ENCODE peak calls at places on chromosome 3, in six cellular contexts. One of them, this sample, is unnamed.

GRCh38 chr3:72380193-72380592 is 468.1 kb downstream of the SHQ1 start:
- DNase-seq in neuronal stem cell: no peak
- DNase-seq in mesenchymal stem cell: peak; percentile 62
- DNase-seq in IMR-90: peak; percentile 47
- DNase-seq in H1: no peak
- DNase-seq in trophoblast cell: no peak
- DNase-seq in this sample: no peak

GRCh38 chr3:17135696-17136095 is 250.9 kb downstream of the PLCL2 start:
- DNase-seq in neuronal stem cell: no peak
- DNase-seq in mesenchymal stem cell: no peak
- DNase-seq in IMR-90: no peak
- DNase-seq in H1: no peak
- DNase-seq in trophoblast cell: no peak
- DNase-seq in this sample: no peak

GRCh38 chr3:45968149-45968548 is 24.9 kb downstream of the CXCR6 start:
- DNase-seq in neuronal stem cell: no peak
- DNase-seq in mesenchymal stem cell: no peak
- DNase-seq in IMR-90: no peak
- DNase-seq in H1: no peak
- DNase-seq in trophoblast cell: peak; percentile 97
- DNase-seq in this sample: no peak

GRCh38 chr3:175155172-175155571 is 296.0 kb downstream of the NAALADL2 start:
- DNase-seq in neuronal stem cell: no peak
- DNase-seq in mesenchymal stem cell: no peak
- DNase-seq in IMR-90: no peak
- DNase-seq in H1: no peak
- DNase-seq in trophoblast cell: no peak
- DNase-seq in this sample: no peak

GRCh38 chr3:63400259-63400860 is 122.3 kb downstream of the SYNPR start:
- DNase-seq in neuronal stem cell: no peak
- DNase-seq in mesenchymal stem cell: no peak
- DNase-seq in IMR-90: no peak
- DNase-seq in H1: no peak
- DNase-seq in trophoblast cell: no peak
- DNase-seq in this sample: no peak

GRCh38 chr3:170278632-170279031 is 56.4 kb downstream of the PRKCI start:
- DNase-seq in neuronal stem cell: no peak
- DNase-seq in mesenchymal stem cell: no peak
- DNase-seq in IMR-90: no peak
- DNase-seq in H1: no peak
- DNase-seq in trophoblast cell: no peak
- DNase-seq in this sample: no peak

GRCh38 chr3:46393554-46394434 is 13.1 kb downstream of the CCR5AS start:
- DNase-seq in neuronal stem cell: no peak
- DNase-seq in mesenchymal stem cell: no peak
- DNase-seq in IMR-90: peak; percentile 47
- DNase-seq in H1: no peak
- DNase-seq in trophoblast cell: peak; percentile 85
- DNase-seq in this sample: peak; percentile 57

GRCh38 chr3:194351080-194351672 is at the start of gene CPN2:
- DNase-seq in neuronal stem cell: no peak
- DNase-seq in mesenchymal stem cell: no peak
- DNase-seq in IMR-90: no peak
- DNase-seq in H1: no peak
- DNase-seq in trophoblast cell: no peak
- DNase-seq in this sample: no peak

GRCh38 chr3:75294124-75294523 is 370.0 kb upstream of the FRG2C start:
- DNase-seq in neuronal stem cell: peak; percentile 29
- DNase-seq in mesenchymal stem cell: peak; percentile 44
- DNase-seq in IMR-90: peak; percentile 35
- DNase-seq in H1: peak; percentile 7
- DNase-seq in trophoblast cell: peak; percentile 2
- DNase-seq in this sample: peak; percentile 57

GRCh38 chr3:49266410-49267170 is 10.4 kb downstream of the C3orf62 start:
- DNase-seq in neuronal stem cell: no peak
- DNase-seq in mesenchymal stem cell: no peak
- DNase-seq in IMR-90: no peak
- DNase-seq in H1: no peak
- DNase-seq in trophoblast cell: no peak
- DNase-seq in this sample: no peak

GRCh38 chr3:152026033-152026556 is 152.7 kb downstream of the SUCNR1 start:
- DNase-seq in neuronal stem cell: no peak
- DNase-seq in mesenchymal stem cell: peak; percentile 82
- DNase-seq in IMR-90: peak; percentile 89
- DNase-seq in H1: no peak
- DNase-seq in trophoblast cell: peak; percentile 36
- DNase-seq in this sample: no peak

GRCh38 chr3:186259612-186260383 is 102.2 kb downstream of the DGKG start:
- DNase-seq in neuronal stem cell: peak; percentile 62
- DNase-seq in mesenchymal stem cell: peak; percentile 81
- DNase-seq in IMR-90: peak; percentile 73
- DNase-seq in H1: peak; percentile 77
- DNase-seq in trophoblast cell: peak; percentile 83
- DNase-seq in this sample: peak; percentile 97

GRCh38 chr3:173930251-173930650 is 532.7 kb downstream of the NLGN1 start:
- DNase-seq in neuronal stem cell: no peak
- DNase-seq in mesenchymal stem cell: no peak
- DNase-seq in IMR-90: no peak
- DNase-seq in H1: no peak
- DNase-seq in trophoblast cell: no peak
- DNase-seq in this sample: no peak

GRCh38 chr3:136343446-136343845 is 93.3 kb downstream of the PCCB start:
- DNase-seq in neuronal stem cell: no peak
- DNase-seq in mesenchymal stem cell: no peak
- DNase-seq in IMR-90: no peak
- DNase-seq in H1: no peak
- DNase-seq in trophoblast cell: no peak
- DNase-seq in this sample: no peak

GRCh38 chr3:152160350-152161011 is 108.2 kb upstream of the MBNL1 start:
- DNase-seq in neuronal stem cell: no peak
- DNase-seq in mesenchymal stem cell: no peak
- DNase-seq in IMR-90: no peak
- DNase-seq in H1: no peak
- DNase-seq in trophoblast cell: no peak
- DNase-seq in this sample: no peak

GRCh38 chr3:194861375-194861774 is 175.7 kb downstream of the FAM43A start:
- DNase-seq in neuronal stem cell: no peak
- DNase-seq in mesenchymal stem cell: no peak
- DNase-seq in IMR-90: no peak
- DNase-seq in H1: no peak
- DNase-seq in trophoblast cell: no peak
- DNase-seq in this sample: no peak

GRCh38 chr3:155244206-155244605 is 49.3 kb downstream of the STRIT1 start:
- DNase-seq in neuronal stem cell: no peak
- DNase-seq in mesenchymal stem cell: peak; percentile 11
- DNase-seq in IMR-90: peak; percentile 57
- DNase-seq in H1: no peak
- DNase-seq in trophoblast cell: no peak
- DNase-seq in this sample: no peak

GRCh38 chr3:150765949-150766720 is 3.2 kb upstream of the SIAH2 start:
- DNase-seq in neuronal stem cell: no peak
- DNase-seq in mesenchymal stem cell: peak; percentile 69
- DNase-seq in IMR-90: peak; percentile 78
- DNase-seq in H1: no peak
- DNase-seq in trophoblast cell: no peak
- DNase-seq in this sample: no peak

GRCh38 chr3:2517479-2518188 is 419.0 kb downstream of the CNTN4 start:
- DNase-seq in neuronal stem cell: no peak
- DNase-seq in mesenchymal stem cell: peak; percentile 73
- DNase-seq in IMR-90: no peak
- DNase-seq in H1: no peak
- DNase-seq in trophoblast cell: no peak
- DNase-seq in this sample: no peak

GRCh38 chr3:36211656-36211999 is 168.7 kb upstream of the STAC start:
- DNase-seq in neuronal stem cell: no peak
- DNase-seq in mesenchymal stem cell: no peak
- DNase-seq in IMR-90: no peak
- DNase-seq in H1: no peak
- DNase-seq in trophoblast cell: no peak
- DNase-seq in this sample: no peak

GRCh38 chr3:110414851-110415250 is 656.8 kb upstream of the NECTIN3 start:
- DNase-seq in neuronal stem cell: no peak
- DNase-seq in mesenchymal stem cell: peak; percentile 75
- DNase-seq in IMR-90: peak; percentile 88
- DNase-seq in H1: no peak
- DNase-seq in trophoblast cell: no peak
- DNase-seq in this sample: no peak

GRCh38 chr3:189685854-189686253 is 54.7 kb downstream of the TP63 start:
- DNase-seq in neuronal stem cell: no peak
- DNase-seq in mesenchymal stem cell: peak; percentile 66
- DNase-seq in IMR-90: peak; percentile 93
- DNase-seq in H1: no peak
- DNase-seq in trophoblast cell: no peak
- DNase-seq in this sample: no peak

GRCh38 chr3:127613406-127613805 is 15.2 kb downstream of the MCM2 start:
- DNase-seq in neuronal stem cell: no peak
- DNase-seq in mesenchymal stem cell: no peak
- DNase-seq in IMR-90: no peak
- DNase-seq in H1: no peak
- DNase-seq in trophoblast cell: no peak
- DNase-seq in this sample: no peak

GRCh38 chr3:168981396-168981795 is 682.1 kb downstream of the MECOM start:
- DNase-seq in neuronal stem cell: no peak
- DNase-seq in mesenchymal stem cell: no peak
- DNase-seq in IMR-90: peak; percentile 25
- DNase-seq in H1: no peak
- DNase-seq in trophoblast cell: no peak
- DNase-seq in this sample: no peak

GRCh38 chr3:46693038-46693896 is at the start of gene ALS2CL:
- DNase-seq in neuronal stem cell: no peak
- DNase-seq in mesenchymal stem cell: peak; percentile 57
- DNase-seq in IMR-90: no peak
- DNase-seq in H1: no peak
- DNase-seq in trophoblast cell: peak; percentile 73
- DNase-seq in this sample: peak; percentile 77

GRCh38 chr3:152283492-152284381 is 15.0 kb downstream of the MBNL1 start:
- DNase-seq in neuronal stem cell: no peak
- DNase-seq in mesenchymal stem cell: no peak
- DNase-seq in IMR-90: no peak
- DNase-seq in H1: no peak
- DNase-seq in trophoblast cell: no peak
- DNase-seq in this sample: no peak

GRCh38 chr3:134197681-134198261 is 52.9 kb downstream of the RYK start:
- DNase-seq in neuronal stem cell: no peak
- DNase-seq in mesenchymal stem cell: peak; percentile 76
- DNase-seq in IMR-90: peak; percentile 83
- DNase-seq in H1: no peak
- DNase-seq in trophoblast cell: peak; percentile 43
- DNase-seq in this sample: no peak

DNA sequence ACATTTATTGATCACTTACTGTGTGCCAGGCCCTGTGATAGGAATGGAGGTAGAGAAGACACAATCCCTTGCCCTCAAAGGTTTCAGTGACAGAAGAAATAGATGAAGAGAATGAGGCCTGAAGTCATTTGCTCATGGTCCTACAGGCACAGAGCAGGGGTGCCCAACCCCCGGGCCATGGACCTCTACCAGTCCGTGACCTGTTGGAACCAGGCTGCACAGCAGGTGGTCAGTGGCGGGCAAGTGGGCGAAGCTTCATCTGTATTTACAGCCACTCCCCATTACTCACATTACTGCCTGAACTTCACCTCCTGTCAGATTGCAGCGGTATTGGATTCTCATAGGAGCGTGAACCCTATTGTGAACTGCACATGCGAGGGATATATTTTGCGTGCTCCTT is 480.3 kb downstream of the LPP start:
- DNase-seq in neuronal stem cell: no peak
- DNase-seq in mesenchymal stem cell: no peak
- DNase-seq in IMR-90: no peak
- DNase-seq in H1: no peak
- DNase-seq in trophoblast cell: no peak
- DNase-seq in this sample: no peak
- H2AFZ ChIP-seq in neuronal stem cell: no peak overlapping the region
- H2AFZ ChIP-seq in mesenchymal stem cell: no peak overlapping the region
- H2AFZ ChIP-seq in IMR-90: no peak overlapping the region
- H2AFZ ChIP-seq in H1: no peak overlapping the region
- H2AFZ ChIP-seq in trophoblast cell: no peak overlapping the region
- H2AFZ ChIP-seq in this sample: no peak overlapping the region

DNA sequence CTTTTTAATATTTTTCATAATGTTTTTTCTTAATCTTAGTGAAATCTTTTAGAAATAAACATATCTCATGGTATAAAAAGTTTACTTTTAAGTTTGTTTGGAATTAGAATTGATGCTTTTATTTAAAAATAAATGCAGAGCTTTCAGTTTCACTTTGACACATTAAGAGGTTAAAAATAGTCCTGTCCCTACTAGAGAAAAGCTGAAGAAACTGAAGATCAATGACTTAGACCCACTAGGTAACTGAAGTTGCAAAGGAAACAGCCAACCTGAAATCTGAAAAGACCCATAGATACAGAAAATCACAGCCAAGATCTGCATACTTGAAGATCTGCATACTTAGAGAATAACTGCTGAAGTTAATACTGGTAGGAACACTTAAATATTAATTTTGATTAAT is 237.6 kb downstream of the RAP2B start:
- DNase-seq in neuronal stem cell: no peak
- DNase-seq in mesenchymal stem cell: peak; percentile 6
- DNase-seq in IMR-90: no peak
- DNase-seq in H1: no peak
- DNase-seq in trophoblast cell: no peak
- DNase-seq in this sample: no peak
- H3K14ac ChIP-seq in neuronal stem cell: no peak overlapping the region
- H3K14ac ChIP-seq in mesenchymal stem cell: no peak overlapping the region
- H3K14ac ChIP-seq in IMR-90: no peak overlapping the region
- H3K14ac ChIP-seq in H1: no peak overlapping the region
- H3K14ac ChIP-seq in trophoblast cell: no peak overlapping the region
- H3K14ac ChIP-seq in this sample: no peak overlapping the region

DNA sequence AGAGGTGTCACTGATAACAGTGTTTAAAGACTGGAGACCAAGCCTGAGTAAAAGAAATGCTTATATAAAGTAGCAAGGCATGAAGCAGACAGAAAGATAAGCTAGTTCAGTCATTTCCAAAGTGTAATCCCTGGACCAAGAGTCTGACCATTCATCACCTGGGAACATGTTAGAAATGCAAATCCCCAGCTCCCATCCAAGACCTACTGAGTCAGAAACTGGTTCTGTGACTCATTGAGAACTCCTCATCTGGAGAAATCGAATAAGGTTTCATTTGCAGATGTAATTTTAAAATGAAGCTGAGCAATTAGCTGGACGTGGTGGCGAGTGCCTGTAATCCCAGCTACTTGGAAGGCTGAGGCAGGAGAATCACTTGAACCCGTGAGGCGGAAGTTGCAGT is 473.9 kb upstream of the UBE2E2 start:
- DNase-seq in neuronal stem cell: no peak
- DNase-seq in mesenchymal stem cell: no peak
- DNase-seq in IMR-90: no peak
- DNase-seq in H1: no peak
- DNase-seq in trophoblast cell: no peak
- DNase-seq in this sample: no peak
- H3K4me1 ChIP-seq in neuronal stem cell: no peaks in the 10 kb centered on the region
- H3K4me1 ChIP-seq in mesenchymal stem cell: no peaks in the 10 kb centered on the region
- H3K4me1 ChIP-seq in IMR-90: no peaks in the 10 kb centered on the region
- H3K4me1 ChIP-seq in H1: no peaks in the 10 kb centered on the region
- H3K4me1 ChIP-seq in trophoblast cell: peaks cover 6% of the 10 kb centered on the region
- H3K4me1 ChIP-seq in this sample: no peaks in the 10 kb centered on the region

DNA sequence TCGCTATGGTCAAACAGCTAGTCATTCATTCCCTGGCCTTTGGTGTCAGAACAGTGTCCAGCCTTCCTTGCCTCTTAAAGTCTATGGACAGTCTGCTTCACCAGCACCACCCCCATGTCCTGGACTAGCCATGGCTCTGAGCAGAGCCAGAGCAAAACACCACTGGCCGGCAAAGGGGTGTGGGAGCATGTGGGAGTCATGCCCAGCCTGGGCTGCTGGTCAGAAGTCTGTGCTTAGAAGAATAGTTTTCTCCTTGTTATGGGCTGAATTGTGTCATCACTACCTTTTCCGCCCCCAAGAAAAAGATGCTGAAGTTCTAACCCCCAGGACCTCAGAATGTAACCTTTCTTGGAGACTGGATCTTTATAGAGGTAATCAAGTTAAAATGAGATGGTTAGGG is 132.9 kb upstream of the LPP start:
- DNase-seq in neuronal stem cell: no peak
- DNase-seq in mesenchymal stem cell: peak; percentile 21
- DNase-seq in IMR-90: peak; percentile 13
- DNase-seq in H1: no peak
- DNase-seq in trophoblast cell: no peak
- DNase-seq in this sample: no peak
- H2AFZ ChIP-seq in neuronal stem cell: no peak overlapping the region
- H2AFZ ChIP-seq in mesenchymal stem cell: no peak overlapping the region
- H2AFZ ChIP-seq in IMR-90: no peak overlapping the region
- H2AFZ ChIP-seq in H1: no peak overlapping the region
- H2AFZ ChIP-seq in trophoblast cell: no peak overlapping the region
- H2AFZ ChIP-seq in this sample: no peak overlapping the region

This sample was measured in H9.